ENCODE peak calls at places on chromosomes 13 and 19, in six cellular contexts. Z, M, U, I, B and T are unnamed samples. For H3K4me1, the result is how much of the 10 kb centered on the place peaks cover.

GRCh38 chr19:7855426-7856276 is 18.5 kb downstream of the PRR36 start:
- DNase-seq in M (no peak), I (no peak), Z (no peak), B (no peak), U (no peak), T (no peak)

GRCh38 chr19:28330831-28331230 is 882.1 kb downstream of the UQCRFS1 start:
- DNase-seq in M (no peak), Z (no peak), I (no peak), U (no peak), B (no peak), T (no peak)

GRCh38 chr13:104522235-104523072 is 1456.2 kb upstream of the SLC10A2 start:
- DNase-seq in U (no peak), I (peak), Z (peak), M (no peak), B (no peak), T (no peak)

GRCh38 chr19:58213075-58213369 is 15.7 kb upstream of the ZNF544 start:
- DNase-seq in Z (no peak), M (no peak), B (no peak), I (no peak), U (no peak), T (no peak)

GRCh38 chr13:29362849-29363604 is 232.5 kb downstream of the SLC7A1 start:
- DNase-seq in I (peak), B (peak), M (no peak), Z (peak), U (peak), T (no peak)

GRCh38 chr19:46056536-46056935 is 15.7 kb upstream of the IGFL4 start:
- DNase-seq in M (no peak), U (no peak), B (no peak), Z (no peak), I (no peak), T (no peak)

GRCh38 chr13:66950666-66951065 is 279.5 kb downstream of the PCDH9 start:
- DNase-seq in I (no peak), Z (no peak), U (no peak), B (no peak), M (no peak), T (no peak)

GRCh38 chr13:52405369-52405766 is 604 bp downstream of the THSD1 start:
- DNase-seq in Z (no peak), B (no peak), I (no peak), U (no peak), M (no peak), T (no peak)

GRCh38 chr19:3365447-3366103 is 808 bp upstream of the NFIC start:
- DNase-seq in U (peak), B (no peak), M (no peak), I (peak), Z (peak), T (peak)

GRCh38 chr13:27920677-27921420 is 1.0 kb downstream of the PDX1 start:
- DNase-seq in Z (no peak), I (no peak), B (no peak), M (no peak), U (no peak), T (no peak)

GRCh38 chr19:45047188-45047797 is 8.4 kb downstream of the CLASRP start:
- DNase-seq in I (no peak), B (peak), M (no peak), U (no peak), Z (no peak), T (no peak)

GRCh38 chr13:58960909-58961308 is 1202.8 kb downstream of the DIAPH3 start:
- DNase-seq in U (no peak), I (no peak), Z (no peak), B (no peak), M (no peak), T (no peak)

GRCh38 chr19:35162471-35163326 is 8.2 kb downstream of the FXYD5 start:
- DNase-seq in B (no peak), I (no peak), M (no peak), U (no peak), Z (no peak), T (no peak)

GRCh38 chr19:35159606-35160005 is 5.1 kb downstream of the FXYD5 start:
- DNase-seq in U (no peak), I (no peak), M (no peak), B (no peak), Z (no peak), T (no peak)

GRCh38 chr19:35164418-35164817 is 9.9 kb downstream of the FXYD5 start:
- DNase-seq in B (no peak), Z (no peak), U (no peak), M (no peak), I (no peak), T (no peak)

GRCh38 chr19:35160629-35161433 is 6.3 kb downstream of the FXYD5 start:
- DNase-seq in B (no peak), Z (no peak), I (no peak), M (no peak), U (no peak), T (no peak)

GRCh38 chr19:35161434-35161743 is 6.9 kb downstream of the FXYD5 start:
- DNase-seq in Z (no peak), I (no peak), M (no peak), U (no peak), B (peak), T (no peak)
- H3K4me1 ChIP-seq in Z (under half), I (under half), M (under half), U (under half), B (under half), T (under half)

GRCh38 chr19:5665781-5666513 is 14.4 kb downstream of the MICOS13 start:
- DNase-seq in U (no peak), I (no peak), Z (no peak), M (no peak), B (no peak), T (no peak)
- TF ChIP-seq CTCF in U (no peak), I (no peak), Z (no peak), M (no peak), B (no peak), T (no peak)

DNA sequence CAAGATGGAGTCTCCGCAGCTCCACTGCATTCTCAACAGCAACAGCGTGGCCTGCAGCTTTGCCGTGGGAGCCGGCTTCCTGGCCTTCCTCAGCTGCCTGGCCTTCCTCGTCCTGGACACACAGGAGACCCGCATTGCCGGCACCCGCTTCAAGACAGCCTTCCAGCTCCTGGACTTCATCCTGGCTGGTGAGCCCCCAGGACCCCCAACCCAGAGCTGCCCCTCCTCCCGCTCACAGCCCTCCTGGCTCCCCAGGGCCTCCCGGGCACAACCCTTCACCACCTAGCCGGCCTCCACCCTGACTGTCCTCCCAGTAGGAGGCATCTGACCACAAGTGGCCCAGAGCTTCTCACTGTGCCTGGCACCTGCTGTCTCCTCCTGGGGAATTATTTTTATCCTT is 9.4 kb downstream of the SYNGR4 start:
- DNase-seq in B (no peak), U (no peak), I (no peak), Z (no peak), M (no peak), T (no peak)
- H3K4me3 ChIP-seq in B (no peak), U (no peak), I (no peak), Z (no peak), M (no peak), T (no peak)

GRCh38 chr19:17124025-17124424 is 48.4 kb downstream of the MYO9B start:
- DNase-seq in Z (no peak), M (no peak), U (no peak), B (no peak), I (no peak), T (no peak)

GRCh38 chr19:17127671-17128070 is 52.1 kb downstream of the MYO9B start:
- DNase-seq in U (no peak), I (no peak), B (no peak), M (no peak), Z (no peak), T (no peak)

GRCh38 chr19:17125052-17125727 is 49.6 kb downstream of the MYO9B start:
- DNase-seq in I (no peak), U (no peak), M (no peak), B (peak), Z (no peak), T (no peak)

GRCh38 chr19:17128403-17128802 is 52.8 kb downstream of the MYO9B start:
- DNase-seq in U (no peak), I (no peak), B (no peak), Z (no peak), M (no peak), T (no peak)

GRCh38 chr19:17125728-17126677 is 50.4 kb downstream of the MYO9B start:
- DNase-seq in M (no peak), I (peak), B (no peak), Z (peak), U (peak), T (peak)
- H3K4me1 ChIP-seq in M (under half), I (under half), B (under half), Z (under half), U (under half), T (under half)